ENCODE peak calls at places on chromosomes 5 and 9, in four cellular contexts. One of them, this sample, is unnamed.
A peak's percentile ranks its signal among the peaks of the same experiment; 100 is the strongest.

GRCh38 chr9:95669253-95669652 is 152.5 kb upstream of the PTCH1 start:
- DNase-seq in germinal center: no peak
- DNase-seq in SW 1271: no peak
- DNase-seq in stimulated activated CD8-positive, alpha-beta memory T cell treated with anti-CD3 and anti-CD28 coated beads, Interleukin-7, amount 100 ng/mL, for 24 hours: no peak
- DNase-seq in this sample: no peak

GRCh38 chr9:6551126-6551525 is 94.4 kb downstream of the GLDC start:
- DNase-seq in germinal center: no peak
- DNase-seq in SW 1271: no peak
- DNase-seq in stimulated activated CD8-positive, alpha-beta memory T cell treated with anti-CD3 and anti-CD28 coated beads, Interleukin-7, amount 100 ng/mL, for 24 hours: no peak
- DNase-seq in this sample: no peak

GRCh38 chr5:10695055-10695649 is 65.9 kb downstream of the DAP start:
- DNase-seq in germinal center: peak; percentile 47
- DNase-seq in SW 1271: peak; percentile 15
- DNase-seq in stimulated activated CD8-positive, alpha-beta memory T cell treated with anti-CD3 and anti-CD28 coated beads, Interleukin-7, amount 100 ng/mL, for 24 hours: no peak
- DNase-seq in this sample: no peak

GRCh38 chr5:1468247-1468612 is 23.0 kb upstream of the SLC6A3 start:
- DNase-seq in germinal center: no peak
- DNase-seq in SW 1271: no peak
- DNase-seq in stimulated activated CD8-positive, alpha-beta memory T cell treated with anti-CD3 and anti-CD28 coated beads, Interleukin-7, amount 100 ng/mL, for 24 hours: no peak
- DNase-seq in this sample: no peak

GRCh38 chr9:135165756-135166519 is 78.5 kb downstream of the OLFM1 start:
- DNase-seq in germinal center: no peak
- DNase-seq in SW 1271: no peak
- DNase-seq in stimulated activated CD8-positive, alpha-beta memory T cell treated with anti-CD3 and anti-CD28 coated beads, Interleukin-7, amount 100 ng/mL, for 24 hours: no peak
- DNase-seq in this sample: no peak

GRCh38 chr5:27241564-27242257 is 203.3 kb upstream of the CDH9 start:
- DNase-seq in germinal center: no peak
- DNase-seq in SW 1271: peak; percentile 83
- DNase-seq in stimulated activated CD8-positive, alpha-beta memory T cell treated with anti-CD3 and anti-CD28 coated beads, Interleukin-7, amount 100 ng/mL, for 24 hours: no peak
- DNase-seq in this sample: no peak

GRCh38 chr5:138653502-138653901 is 78.3 kb upstream of the HSPA9 start:
- DNase-seq in germinal center: no peak
- DNase-seq in SW 1271: no peak
- DNase-seq in stimulated activated CD8-positive, alpha-beta memory T cell treated with anti-CD3 and anti-CD28 coated beads, Interleukin-7, amount 100 ng/mL, for 24 hours: no peak
- DNase-seq in this sample: no peak

GRCh38 chr9:114465417-114465816 is 39.9 kb downstream of the WHRN start:
- DNase-seq in germinal center: no peak
- DNase-seq in SW 1271: no peak
- DNase-seq in stimulated activated CD8-positive, alpha-beta memory T cell treated with anti-CD3 and anti-CD28 coated beads, Interleukin-7, amount 100 ng/mL, for 24 hours: no peak
- DNase-seq in this sample: no peak

GRCh38 chr5:61563401-61563800 is 231.3 kb downstream of the ZSWIM6 start:
- DNase-seq in germinal center: no peak
- DNase-seq in SW 1271: no peak
- DNase-seq in stimulated activated CD8-positive, alpha-beta memory T cell treated with anti-CD3 and anti-CD28 coated beads, Interleukin-7, amount 100 ng/mL, for 24 hours: no peak
- DNase-seq in this sample: no peak

GRCh38 chr5:83914199-83914598 is 193.5 kb upstream of the HAPLN1 start:
- DNase-seq in germinal center: no peak
- DNase-seq in SW 1271: no peak
- DNase-seq in stimulated activated CD8-positive, alpha-beta memory T cell treated with anti-CD3 and anti-CD28 coated beads, Interleukin-7, amount 100 ng/mL, for 24 hours: no peak
- DNase-seq in this sample: no peak

GRCh38 chr9:121261107-121261460 is 6.9 kb upstream of the GSN start:
- DNase-seq in germinal center: no peak
- DNase-seq in SW 1271: no peak
- DNase-seq in stimulated activated CD8-positive, alpha-beta memory T cell treated with anti-CD3 and anti-CD28 coated beads, Interleukin-7, amount 100 ng/mL, for 24 hours: no peak
- DNase-seq in this sample: no peak